ENCODE peak calls at places on chromosomes 3 and 15, in eight cellular contexts. R is stomach; M is effector memory CD4-positive, alpha-beta T cell; Y is cardiac muscle cell; O is right lobe of liver; U is Peyer's patch; V is BJ; P is body of pancreas. X is an unnamed sample.

GRCh38 chr3:195908439-195909293 is at the start of gene TNK2:
- DNase-seq in R (peak; percentile 47), V (no peak), P (peak; percentile 49), M (peak; percentile 22), Y (no peak), U (peak; percentile 64), O (no peak), X (peak; percentile 55)

GRCh38 chr15:69585937-69586336 is 133.3 kb downstream of the RPLP1 start:
- DNase-seq in M (no peak), Y (peak; percentile 41), R (no peak), V (no peak), P (no peak), U (no peak), O (no peak), X (no peak)

GRCh38 chr15:94670436-94671034 is 439.2 kb downstream of the MCTP2 start:
- DNase-seq in Y (peak; percentile 63), P (no peak), U (no peak), R (no peak), O (no peak), M (no peak), V (no peak), X (peak; percentile 62)

GRCh38 chr3:127822836-127823589 is 698 bp upstream of the MGLL start:
- DNase-seq in U (peak; percentile 86), R (peak; percentile 54), V (no peak), O (peak; percentile 85), P (peak; percentile 28), Y (peak; percentile 22), M (no peak), X (no peak)

GRCh38 chr3:184500344-184500923 is 61.2 kb upstream of the EPHB3 start:
- DNase-seq in O (no peak), V (no peak), R (no peak), Y (no peak), P (no peak), M (no peak), U (no peak), X (no peak)

GRCh38 chr15:70248116-70249025 is 150.7 kb upstream of the TLE3 start:
- DNase-seq in M (no peak), O (no peak), U (no peak), Y (peak; percentile 9), V (no peak), P (no peak), R (no peak), X (peak; percentile 50)

GRCh38 chr15:74291101-74292071 is 55.3 kb downstream of the CCDC33 start:
- DNase-seq in O (peak; percentile 82), M (no peak), U (peak; percentile 75), R (peak; percentile 74), V (no peak), Y (peak; percentile 94), P (peak; percentile 81), X (peak; percentile 81)

GRCh38 chr3:98732239-98733054 is 30.7 kb upstream of the ST3GAL6 start:
- DNase-seq in O (peak; percentile 87), P (peak; percentile 58), M (no peak), Y (peak; percentile 49), U (peak; percentile 54), V (no peak), R (peak; percentile 61), X (peak; percentile 69)

GRCh38 chr3:41974223-41974622 is 12.3 kb upstream of the ULK4 start:
- DNase-seq in Y (peak; percentile 16), V (no peak), P (no peak), M (no peak), U (no peak), O (no peak), R (no peak), X (no peak)

DNA sequence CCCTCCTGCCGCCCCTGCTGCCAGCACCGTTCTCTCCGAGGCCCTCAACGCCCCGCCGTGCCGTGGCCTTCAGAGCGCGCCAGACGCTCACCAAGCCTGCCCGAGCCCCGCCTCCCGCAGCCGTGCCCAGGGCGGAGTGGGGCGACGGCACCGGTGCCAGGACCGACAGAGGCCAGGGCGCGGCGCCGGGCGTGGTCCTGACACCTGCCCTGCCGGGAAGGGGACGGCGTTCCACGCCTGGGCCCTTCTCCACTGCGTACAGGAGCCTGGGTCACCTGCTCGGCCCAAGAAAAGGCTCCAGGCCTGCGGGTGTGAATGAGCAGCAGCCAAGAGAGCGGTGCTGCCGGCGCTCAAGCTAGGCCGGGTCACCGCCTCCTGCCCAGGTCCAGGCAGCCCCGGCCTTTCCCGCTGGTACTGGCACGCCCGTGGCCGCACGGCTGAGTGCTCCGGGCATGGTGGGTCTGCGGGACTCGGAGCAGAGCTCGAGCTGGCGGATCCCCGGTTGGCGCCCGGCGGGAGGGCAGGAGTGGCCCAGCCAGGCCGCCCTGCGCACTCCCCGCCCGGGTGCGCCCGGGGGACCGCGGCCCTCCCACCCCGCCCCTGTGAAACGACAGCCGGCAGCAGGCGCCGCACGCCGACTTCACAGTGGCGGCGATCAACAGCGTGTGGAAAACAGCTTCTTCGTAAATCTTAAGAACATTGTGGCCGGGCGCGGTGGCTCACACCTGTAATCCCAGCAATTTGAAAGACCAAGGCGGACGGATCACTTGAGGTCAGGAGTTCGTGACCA is 4.2 kb downstream of the OCA2 start:
- DNase-seq in Y (no peak), V (no peak), O (no peak), R (peak; percentile 85), M (no peak), U (peak; percentile 92), P (peak; percentile 87), X (no peak)
- H3K4me3 ChIP-seq in Y (peak overlapping the region; percentile 30), V (no peak overlapping the region), O (peak overlapping the region; percentile 25), R (peak overlapping the region; percentile 50), M (peak overlapping the region; percentile 66), U (peak overlapping the region; percentile 50), P (no peak overlapping the region), X (no peak overlapping the region)

GRCh38 chr15:101187820-101188516 is 63.9 kb downstream of the CHSY1 start:
- DNase-seq in Y (peak; percentile 95), M (no peak), R (no peak), P (no peak), O (no peak), V (peak; percentile 77), U (no peak), X (no peak)
- H3K4me3 ChIP-seq in Y (peak overlapping the region; percentile 1), M (no peak overlapping the region), R (peak overlapping the region; percentile 38), P (no peak overlapping the region), O (no peak overlapping the region), V (peak overlapping the region; percentile 13), U (peak overlapping the region; percentile 16), X (no peak overlapping the region)

GRCh38 chr3:46701211-46701939 is at the start of gene TMIE:
- DNase-seq in V (no peak), P (no peak), U (no peak), M (no peak), R (no peak), O (peak; percentile 16), Y (no peak), X (no peak)
- H3K4me3 ChIP-seq in V (peak within 1 kb of the TSS; percentile 19), P (no peak within 1 kb of the TSS), U (peak within 1 kb of the TSS; percentile 43), M (peak within 1 kb of the TSS; percentile 48), R (peak within 1 kb of the TSS; percentile 35), O (no peak within 1 kb of the TSS), Y (peak within 1 kb of the TSS; percentile 14), X (no peak within 1 kb of the TSS)

DNA sequence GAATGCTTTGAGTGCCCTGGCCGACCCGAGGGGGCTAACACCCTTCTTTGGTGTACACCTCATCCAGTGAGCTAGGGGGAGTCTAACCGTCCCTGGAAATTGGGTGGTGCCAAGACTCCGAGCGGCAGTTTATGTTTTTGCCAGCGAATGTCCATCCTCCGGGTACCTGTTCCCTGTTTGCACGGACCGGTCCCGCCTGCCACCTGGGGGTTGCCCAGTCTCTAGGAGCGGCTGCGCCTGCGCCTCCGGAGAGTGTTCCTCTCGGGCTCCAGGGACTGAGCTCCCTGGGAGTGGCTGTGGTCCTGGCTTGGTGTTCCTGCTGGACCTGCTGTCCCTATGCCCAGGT is 913 bp upstream of the WNT7A start:
- DNase-seq in R (no peak), O (no peak), M (no peak), U (no peak), P (no peak), V (no peak), Y (no peak), X (no peak)
- H3K4me3 ChIP-seq in R (no peak overlapping the region), O (no peak overlapping the region), M (peak overlapping the region; percentile 64), U (peak overlapping the region; percentile 41), P (no peak overlapping the region), V (no peak overlapping the region), Y (peak overlapping the region; percentile 8), X (no peak overlapping the region)

DNA sequence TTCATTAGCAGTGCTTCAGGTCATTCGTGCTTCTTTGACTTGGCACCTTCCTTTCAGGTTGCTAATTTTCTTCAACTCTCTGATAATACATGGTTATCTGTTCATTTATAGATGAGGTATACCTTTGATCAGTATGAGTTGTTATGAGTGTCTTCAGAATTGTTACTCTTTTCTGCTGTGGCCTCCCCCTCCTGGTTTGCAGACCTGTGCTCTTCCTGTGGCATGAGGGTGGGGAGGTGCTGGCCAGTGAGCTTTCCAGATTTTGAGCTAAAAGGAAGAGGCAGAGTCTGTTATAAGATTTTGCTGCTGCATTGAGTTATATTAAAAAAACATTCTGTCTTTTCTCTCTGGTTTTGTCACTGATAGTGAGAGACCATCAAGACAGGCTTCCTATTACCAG is 30.8 kb upstream of the GOLGA6L9 start:
- DNase-seq in U (no peak), V (no peak), Y (no peak), M (no peak), O (no peak), R (no peak), P (no peak), X (no peak)
- H3K4me3 ChIP-seq in U (no peak overlapping the region), V (no peak overlapping the region), Y (no peak overlapping the region), M (no peak overlapping the region), O (no peak overlapping the region), R (no peak overlapping the region), P (no peak overlapping the region), X (no peak overlapping the region)

GRCh38 chr15:67127925-67128324 is 62.5 kb downstream of the SMAD3 start:
- DNase-seq in U (no peak), Y (peak; percentile 95), V (peak; percentile 91), P (no peak), O (no peak), R (no peak), M (no peak), X (no peak)
- H3K4me3 ChIP-seq in U (no peak overlapping the region), Y (no peak overlapping the region), V (no peak overlapping the region), P (no peak overlapping the region), O (no peak overlapping the region), R (no peak overlapping the region), M (no peak overlapping the region), X (no peak overlapping the region)

GRCh38 chr15:88288206-88288605 is 31.7 kb upstream of the NTRK3 start:
- DNase-seq in P (no peak), M (no peak), V (no peak), U (no peak), O (no peak), R (no peak), Y (no peak), X (no peak)
- H3K4me3 ChIP-seq in P (no peak overlapping the region), M (no peak overlapping the region), V (no peak overlapping the region), U (no peak overlapping the region), O (no peak overlapping the region), R (no peak overlapping the region), Y (no peak overlapping the region), X (no peak overlapping the region)